ENCODE peak calls at places on chromosomes 6 and 20, in seven cellular contexts. One of them, this sample, is unnamed.

GRCh38 chr20:56801991-56802740 is 173.1 kb downstream of the TFAP2C start:
- DNase-seq in stimulated activated CD8-positive, alpha-beta memory T cell treated with anti-CD3 and anti-CD28 coated beads, Interleukin-15, amount 100 ng/mL, for 1 hour: no peak
- DNase-seq in ELR: no peak
- DNase-seq in left colon: no peak
- DNase-seq in GM06990: no peak
- DNase-seq in stimulated activated CD4-positive, alpha-beta T cell treated with anti-CD3 and anti-CD28 coated beads, Interleukin-4, amount 100 ng/mL, for 1 hour: no peak
- DNase-seq in D341Med: no peak
- DNase-seq in this sample: no peak

GRCh38 chr20:49447946-49448809 is 34.3 kb downstream of the KCNB1 start:
- DNase-seq in stimulated activated CD4-positive, alpha-beta T cell treated with anti-CD3 and anti-CD28 coated beads, Interleukin-4, amount 100 ng/mL, for 1 hour: no peak
- DNase-seq in stimulated activated CD8-positive, alpha-beta memory T cell treated with anti-CD3 and anti-CD28 coated beads, Interleukin-15, amount 100 ng/mL, for 1 hour: no peak
- DNase-seq in left colon: peak
- DNase-seq in D341Med: no peak
- DNase-seq in ELR: no peak
- DNase-seq in GM06990: no peak
- DNase-seq in this sample: no peak

GRCh38 chr6:37525460-37526357 is 26.0 kb upstream of the CCDC167 start:
- DNase-seq in stimulated activated CD4-positive, alpha-beta T cell treated with anti-CD3 and anti-CD28 coated beads, Interleukin-4, amount 100 ng/mL, for 1 hour: no peak
- DNase-seq in D341Med: no peak
- DNase-seq in stimulated activated CD8-positive, alpha-beta memory T cell treated with anti-CD3 and anti-CD28 coated beads, Interleukin-15, amount 100 ng/mL, for 1 hour: no peak
- DNase-seq in GM06990: no peak
- DNase-seq in ELR: peak
- DNase-seq in left colon: no peak
- DNase-seq in this sample: peak

GRCh38 chr20:44651507-44652373 is at the start of gene ADA:
- DNase-seq in stimulated activated CD8-positive, alpha-beta memory T cell treated with anti-CD3 and anti-CD28 coated beads, Interleukin-15, amount 100 ng/mL, for 1 hour: no peak
- DNase-seq in stimulated activated CD4-positive, alpha-beta T cell treated with anti-CD3 and anti-CD28 coated beads, Interleukin-4, amount 100 ng/mL, for 1 hour: peak
- DNase-seq in D341Med: peak
- DNase-seq in ELR: peak
- DNase-seq in GM06990: peak
- DNase-seq in left colon: peak
- DNase-seq in this sample: peak

GRCh38 chr20:24963672-24964517 is 14.8 kb downstream of the CST7 start:
- DNase-seq in stimulated activated CD4-positive, alpha-beta T cell treated with anti-CD3 and anti-CD28 coated beads, Interleukin-4, amount 100 ng/mL, for 1 hour: no peak
- DNase-seq in GM06990: no peak
- DNase-seq in left colon: no peak
- DNase-seq in D341Med: no peak
- DNase-seq in ELR: no peak
- DNase-seq in stimulated activated CD8-positive, alpha-beta memory T cell treated with anti-CD3 and anti-CD28 coated beads, Interleukin-15, amount 100 ng/mL, for 1 hour: no peak
- DNase-seq in this sample: no peak

GRCh38 chr6:33080127-33081089 is 4.6 kb downstream of the HLA-DPB1 start:
- DNase-seq in left colon: peak
- DNase-seq in stimulated activated CD8-positive, alpha-beta memory T cell treated with anti-CD3 and anti-CD28 coated beads, Interleukin-15, amount 100 ng/mL, for 1 hour: no peak
- DNase-seq in ELR: peak
- DNase-seq in stimulated activated CD4-positive, alpha-beta T cell treated with anti-CD3 and anti-CD28 coated beads, Interleukin-4, amount 100 ng/mL, for 1 hour: no peak
- DNase-seq in GM06990: no peak
- DNase-seq in D341Med: no peak
- DNase-seq in this sample: no peak

GRCh38 chr6:41191569-41191968 is 9.4 kb downstream of the TREML2 start:
- DNase-seq in left colon: no peak
- DNase-seq in ELR: peak
- DNase-seq in D341Med: peak
- DNase-seq in GM06990: peak
- DNase-seq in stimulated activated CD4-positive, alpha-beta T cell treated with anti-CD3 and anti-CD28 coated beads, Interleukin-4, amount 100 ng/mL, for 1 hour: peak
- DNase-seq in stimulated activated CD8-positive, alpha-beta memory T cell treated with anti-CD3 and anti-CD28 coated beads, Interleukin-15, amount 100 ng/mL, for 1 hour: no peak
- DNase-seq in this sample: peak

GRCh38 chr20:17940447-17940971 is 28.1 kb downstream of the SNX5 start:
- DNase-seq in GM06990: no peak
- DNase-seq in stimulated activated CD4-positive, alpha-beta T cell treated with anti-CD3 and anti-CD28 coated beads, Interleukin-4, amount 100 ng/mL, for 1 hour: no peak
- DNase-seq in stimulated activated CD8-positive, alpha-beta memory T cell treated with anti-CD3 and anti-CD28 coated beads, Interleukin-15, amount 100 ng/mL, for 1 hour: no peak
- DNase-seq in left colon: no peak
- DNase-seq in ELR: no peak
- DNase-seq in D341Med: no peak
- DNase-seq in this sample: no peak

GRCh38 chr6:26155066-26155925 is 68.1 kb downstream of the HFE start:
- DNase-seq in D341Med: peak
- DNase-seq in left colon: no peak
- DNase-seq in ELR: peak
- DNase-seq in stimulated activated CD4-positive, alpha-beta T cell treated with anti-CD3 and anti-CD28 coated beads, Interleukin-4, amount 100 ng/mL, for 1 hour: no peak
- DNase-seq in stimulated activated CD8-positive, alpha-beta memory T cell treated with anti-CD3 and anti-CD28 coated beads, Interleukin-15, amount 100 ng/mL, for 1 hour: no peak
- DNase-seq in GM06990: no peak
- DNase-seq in this sample: no peak

GRCh38 chr6:139648430-139649000 is 274.1 kb upstream of the CITED2 start:
- DNase-seq in stimulated activated CD8-positive, alpha-beta memory T cell treated with anti-CD3 and anti-CD28 coated beads, Interleukin-15, amount 100 ng/mL, for 1 hour: no peak
- DNase-seq in D341Med: no peak
- DNase-seq in GM06990: no peak
- DNase-seq in stimulated activated CD4-positive, alpha-beta T cell treated with anti-CD3 and anti-CD28 coated beads, Interleukin-4, amount 100 ng/mL, for 1 hour: no peak
- DNase-seq in left colon: no peak
- DNase-seq in ELR: no peak
- DNase-seq in this sample: no peak

GRCh38 chr6:126657556-126658129 is 317.7 kb downstream of the CENPW start:
- DNase-seq in GM06990: no peak
- DNase-seq in D341Med: peak
- DNase-seq in stimulated activated CD8-positive, alpha-beta memory T cell treated with anti-CD3 and anti-CD28 coated beads, Interleukin-15, amount 100 ng/mL, for 1 hour: no peak
- DNase-seq in stimulated activated CD4-positive, alpha-beta T cell treated with anti-CD3 and anti-CD28 coated beads, Interleukin-4, amount 100 ng/mL, for 1 hour: no peak
- DNase-seq in left colon: no peak
- DNase-seq in ELR: peak
- DNase-seq in this sample: peak

GRCh38 chr20:1210501-1210900 is 7.2 kb downstream of the C20orf202 start:
- DNase-seq in stimulated activated CD4-positive, alpha-beta T cell treated with anti-CD3 and anti-CD28 coated beads, Interleukin-4, amount 100 ng/mL, for 1 hour: no peak
- DNase-seq in GM06990: no peak
- DNase-seq in ELR: peak
- DNase-seq in left colon: no peak
- DNase-seq in stimulated activated CD8-positive, alpha-beta memory T cell treated with anti-CD3 and anti-CD28 coated beads, Interleukin-15, amount 100 ng/mL, for 1 hour: no peak
- DNase-seq in D341Med: no peak
- DNase-seq in this sample: no peak

GRCh38 chr6:30804333-30804732 is 60.0 kb upstream of the IER3 start:
- DNase-seq in stimulated activated CD4-positive, alpha-beta T cell treated with anti-CD3 and anti-CD28 coated beads, Interleukin-4, amount 100 ng/mL, for 1 hour: no peak
- DNase-seq in D341Med: no peak
- DNase-seq in GM06990: no peak
- DNase-seq in stimulated activated CD8-positive, alpha-beta memory T cell treated with anti-CD3 and anti-CD28 coated beads, Interleukin-15, amount 100 ng/mL, for 1 hour: no peak
- DNase-seq in ELR: no peak
- DNase-seq in left colon: no peak
- DNase-seq in this sample: no peak

GRCh38 chr6:53361549-53362031 is 12.8 kb upstream of the ELOVL5 start:
- DNase-seq in ELR: peak
- DNase-seq in GM06990: peak
- DNase-seq in left colon: no peak
- DNase-seq in stimulated activated CD8-positive, alpha-beta memory T cell treated with anti-CD3 and anti-CD28 coated beads, Interleukin-15, amount 100 ng/mL, for 1 hour: peak
- DNase-seq in stimulated activated CD4-positive, alpha-beta T cell treated with anti-CD3 and anti-CD28 coated beads, Interleukin-4, amount 100 ng/mL, for 1 hour: peak
- DNase-seq in D341Med: no peak
- DNase-seq in this sample: no peak

GRCh38 chr6:27452496-27452897 is 20.4 kb downstream of the ZNF184 start:
- DNase-seq in stimulated activated CD4-positive, alpha-beta T cell treated with anti-CD3 and anti-CD28 coated beads, Interleukin-4, amount 100 ng/mL, for 1 hour: no peak
- DNase-seq in ELR: peak
- DNase-seq in GM06990: no peak
- DNase-seq in stimulated activated CD8-positive, alpha-beta memory T cell treated with anti-CD3 and anti-CD28 coated beads, Interleukin-15, amount 100 ng/mL, for 1 hour: no peak
- DNase-seq in left colon: no peak
- DNase-seq in D341Med: no peak
- DNase-seq in this sample: no peak

GRCh38 chr6:6844451-6844974 is 256.0 kb downstream of the LY86 start:
- DNase-seq in stimulated activated CD8-positive, alpha-beta memory T cell treated with anti-CD3 and anti-CD28 coated beads, Interleukin-15, amount 100 ng/mL, for 1 hour: no peak
- DNase-seq in left colon: no peak
- DNase-seq in stimulated activated CD4-positive, alpha-beta T cell treated with anti-CD3 and anti-CD28 coated beads, Interleukin-4, amount 100 ng/mL, for 1 hour: no peak
- DNase-seq in ELR: no peak
- DNase-seq in D341Med: no peak
- DNase-seq in GM06990: no peak
- DNase-seq in this sample: no peak

GRCh38 chr6:68238097-68238597 is 396.9 kb upstream of the ADGRB3 start:
- DNase-seq in ELR: peak
- DNase-seq in left colon: no peak
- DNase-seq in GM06990: peak
- DNase-seq in D341Med: no peak
- DNase-seq in stimulated activated CD8-positive, alpha-beta memory T cell treated with anti-CD3 and anti-CD28 coated beads, Interleukin-15, amount 100 ng/mL, for 1 hour: no peak
- DNase-seq in stimulated activated CD4-positive, alpha-beta T cell treated with anti-CD3 and anti-CD28 coated beads, Interleukin-4, amount 100 ng/mL, for 1 hour: no peak
- DNase-seq in this sample: no peak

GRCh38 chr20:2865630-2866029 is 7.7 kb upstream of the PTPRA start:
- DNase-seq in GM06990: no peak
- DNase-seq in D341Med: no peak
- DNase-seq in ELR: no peak
- DNase-seq in stimulated activated CD4-positive, alpha-beta T cell treated with anti-CD3 and anti-CD28 coated beads, Interleukin-4, amount 100 ng/mL, for 1 hour: peak
- DNase-seq in left colon: no peak
- DNase-seq in stimulated activated CD8-positive, alpha-beta memory T cell treated with anti-CD3 and anti-CD28 coated beads, Interleukin-15, amount 100 ng/mL, for 1 hour: peak
- DNase-seq in this sample: peak

GRCh38 chr6:79138146-79138545 is 60.1 kb upstream of the PHIP start:
- DNase-seq in GM06990: no peak
- DNase-seq in left colon: no peak
- DNase-seq in stimulated activated CD4-positive, alpha-beta T cell treated with anti-CD3 and anti-CD28 coated beads, Interleukin-4, amount 100 ng/mL, for 1 hour: no peak
- DNase-seq in D341Med: no peak
- DNase-seq in ELR: no peak
- DNase-seq in stimulated activated CD8-positive, alpha-beta memory T cell treated with anti-CD3 and anti-CD28 coated beads, Interleukin-15, amount 100 ng/mL, for 1 hour: no peak
- DNase-seq in this sample: no peak

GRCh38 chr20:58310291-58310782 is 822 bp downstream of the RAB22A start:
- DNase-seq in left colon: no peak
- DNase-seq in ELR: peak
- DNase-seq in D341Med: no peak
- DNase-seq in stimulated activated CD8-positive, alpha-beta memory T cell treated with anti-CD3 and anti-CD28 coated beads, Interleukin-15, amount 100 ng/mL, for 1 hour: no peak
- DNase-seq in GM06990: no peak
- DNase-seq in stimulated activated CD4-positive, alpha-beta T cell treated with anti-CD3 and anti-CD28 coated beads, Interleukin-4, amount 100 ng/mL, for 1 hour: no peak
- DNase-seq in this sample: no peak

GRCh38 chr6:151391471-151392428 is at the start of gene ZBTB2:
- DNase-seq in left colon: peak
- DNase-seq in D341Med: peak
- DNase-seq in GM06990: peak
- DNase-seq in stimulated activated CD4-positive, alpha-beta T cell treated with anti-CD3 and anti-CD28 coated beads, Interleukin-4, amount 100 ng/mL, for 1 hour: peak
- DNase-seq in ELR: peak
- DNase-seq in stimulated activated CD8-positive, alpha-beta memory T cell treated with anti-CD3 and anti-CD28 coated beads, Interleukin-15, amount 100 ng/mL, for 1 hour: peak
- DNase-seq in this sample: peak

GRCh38 chr20:7912551-7912950 is 27.7 kb downstream of the HAO1 start:
- DNase-seq in stimulated activated CD4-positive, alpha-beta T cell treated with anti-CD3 and anti-CD28 coated beads, Interleukin-4, amount 100 ng/mL, for 1 hour: no peak
- DNase-seq in GM06990: no peak
- DNase-seq in D341Med: no peak
- DNase-seq in stimulated activated CD8-positive, alpha-beta memory T cell treated with anti-CD3 and anti-CD28 coated beads, Interleukin-15, amount 100 ng/mL, for 1 hour: no peak
- DNase-seq in ELR: no peak
- DNase-seq in left colon: no peak
- DNase-seq in this sample: no peak

GRCh38 chr6:146785001-146785585 is 186.3 kb downstream of the ADGB start:
- DNase-seq in stimulated activated CD4-positive, alpha-beta T cell treated with anti-CD3 and anti-CD28 coated beads, Interleukin-4, amount 100 ng/mL, for 1 hour: no peak
- DNase-seq in stimulated activated CD8-positive, alpha-beta memory T cell treated with anti-CD3 and anti-CD28 coated beads, Interleukin-15, amount 100 ng/mL, for 1 hour: no peak
- DNase-seq in GM06990: no peak
- DNase-seq in left colon: no peak
- DNase-seq in ELR: peak
- DNase-seq in D341Med: peak
- DNase-seq in this sample: peak

GRCh38 chr6:57328074-57328473 is 10.6 kb downstream of the PRIM2 start:
- DNase-seq in left colon: no peak
- DNase-seq in stimulated activated CD8-positive, alpha-beta memory T cell treated with anti-CD3 and anti-CD28 coated beads, Interleukin-15, amount 100 ng/mL, for 1 hour: no peak
- DNase-seq in ELR: no peak
- DNase-seq in stimulated activated CD4-positive, alpha-beta T cell treated with anti-CD3 and anti-CD28 coated beads, Interleukin-4, amount 100 ng/mL, for 1 hour: no peak
- DNase-seq in D341Med: no peak
- DNase-seq in GM06990: no peak
- DNase-seq in this sample: no peak

GRCh38 chr20:20219016-20219415 is 148.9 kb upstream of the INSM1 start:
- DNase-seq in GM06990: no peak
- DNase-seq in left colon: no peak
- DNase-seq in stimulated activated CD8-positive, alpha-beta memory T cell treated with anti-CD3 and anti-CD28 coated beads, Interleukin-15, amount 100 ng/mL, for 1 hour: no peak
- DNase-seq in ELR: no peak
- DNase-seq in D341Med: no peak
- DNase-seq in stimulated activated CD4-positive, alpha-beta T cell treated with anti-CD3 and anti-CD28 coated beads, Interleukin-4, amount 100 ng/mL, for 1 hour: no peak
- DNase-seq in this sample: no peak

This sample was measured in HEK293T.